ENCODE peak calls at places on chromosomes 11 and 22, in eight cellular contexts. L is HFF-Myc; B is NCI-H2081; Z is occipital lobe; H is activated CD8-positive, alpha-beta T cell treated with anti-CD3 and anti-CD28 coated beads for 36 hours; T is HTR-8/SVneo; U is stimulated activated CD8-positive, alpha-beta memory T cell treated with anti-CD3 and anti-CD28 coated beads, Interleukin-7, amount 100 ng/mL, for 1 hour; P is spleen. Y is an unnamed sample.

GRCh38 chr11:69380921-69381581 is 87.1 kb downstream of the MYEOV start:
- DNase-seq in L (no peak), B (no peak), Z (no peak), H (no peak), T (no peak), U (no peak), P (peak; percentile 57), Y (peak; percentile 49)

GRCh38 chr11:119706029-119706428 is 23.0 kb downstream of the NECTIN1 start:
- DNase-seq in L (no peak), B (no peak), Z (no peak), H (no peak), T (no peak), U (no peak), P (no peak), Y (no peak)

GRCh38 chr22:43272301-43272700 is 70.9 kb downstream of the SCUBE1 start:
- DNase-seq in L (no peak), B (no peak), Z (no peak), H (no peak), T (no peak), U (no peak), P (no peak), Y (no peak)

GRCh38 chr11:62166371-62166770 is 23.6 kb upstream of the SCGB1D1 start:
- DNase-seq in L (no peak), B (no peak), Z (no peak), H (no peak), T (no peak), U (no peak), P (no peak), Y (no peak)

GRCh38 chr11:72446929-72447753 is 12.8 kb upstream of the CLPB start:
- DNase-seq in L (peak; percentile 42), B (peak; percentile 52), Z (no peak), H (no peak), T (peak; percentile 77), U (no peak), P (no peak), Y (no peak)

GRCh38 chr22:19820880-19821522 is 33.7 kb downstream of the GNB1L start:
- DNase-seq in L (no peak), B (no peak), Z (no peak), H (no peak), T (no peak), U (no peak), P (peak; percentile 75), Y (no peak)

GRCh38 chr11:8956860-8957259 is 7.4 kb downstream of the TMEM9B start:
- DNase-seq in L (no peak), B (no peak), Z (no peak), H (peak; percentile 22), T (no peak), U (no peak), P (no peak), Y (no peak)

GRCh38 chr11:59857444-59858434 is 8.5 kb downstream of the TCN1 start:
- DNase-seq in L (no peak), B (no peak), Z (no peak), H (peak; percentile 26), T (no peak), U (no peak), P (no peak), Y (no peak)

GRCh38 chr11:18671246-18671645 is 27.3 kb upstream of the TMEM86A start:
- DNase-seq in L (no peak), B (no peak), Z (no peak), H (peak; percentile 55), T (no peak), U (no peak), P (no peak), Y (no peak)

GRCh38 chr11:24664399-24664798 is 167.5 kb downstream of the LUZP2 start:
- DNase-seq in L (no peak), B (no peak), Z (no peak), H (no peak), T (no peak), U (no peak), P (no peak), Y (no peak)

GRCh38 chr11:132910016-132910760 is 622.1 kb downstream of the OPCML start:
- DNase-seq in L (no peak), B (no peak), Z (peak; percentile 16), H (no peak), T (no peak), U (no peak), P (no peak), Y (no peak)

GRCh38 chr11:61691378-61692156 is 11.4 kb downstream of the DAGLA start:
- DNase-seq in L (no peak), B (peak; percentile 87), Z (no peak), H (no peak), T (no peak), U (no peak), P (no peak), Y (no peak)

GRCh38 chr11:47966621-47967020 is 13.7 kb upstream of the PTPRJ start:
- DNase-seq in L (no peak), B (no peak), Z (no peak), H (no peak), T (no peak), U (no peak), P (no peak), Y (no peak)

GRCh38 chr11:106691807-106692365 is 326.4 kb downstream of the GUCY1A2 start:
- DNase-seq in L (no peak), B (no peak), Z (no peak), H (no peak), T (no peak), U (no peak), P (no peak), Y (no peak)

GRCh38 chr22:39128508-39128907 is 24.0 kb downstream of the CBX7 start:
- DNase-seq in L (no peak), B (no peak), Z (no peak), H (peak; percentile 21), T (no peak), U (no peak), P (peak; percentile 56), Y (no peak)

GRCh38 chr11:128208329-128209220 is 378.8 kb downstream of the ETS1 start:
- DNase-seq in L (peak; percentile 76), B (no peak), Z (no peak), H (peak; percentile 21), T (peak; percentile 14), U (no peak), P (no peak), Y (no peak)

GRCh38 chr11:45161252-45162063 is 15.0 kb downstream of the PRDM11 start:
- DNase-seq in L (no peak), B (no peak), Z (no peak), H (no peak), T (no peak), U (no peak), P (peak; percentile 72), Y (no peak)

GRCh38 chr11:63866211-63866610 is 27.3 kb downstream of the MARK2 start:
- DNase-seq in L (no peak), B (no peak), Z (no peak), H (peak; percentile 95), T (no peak), U (peak; percentile 36), P (no peak), Y (no peak)

GRCh38 chr22:40179535-40179934 is 1.8 kb downstream of the TNRC6B start:
- DNase-seq in L (no peak), B (no peak), Z (no peak), H (no peak), T (no peak), U (no peak), P (no peak), Y (no peak)

GRCh38 chr22:20076627-20077172 is 3.3 kb upstream of the DGCR8 start:
- DNase-seq in L (no peak), B (no peak), Z (no peak), H (no peak), T (no peak), U (no peak), P (peak; percentile 27), Y (no peak)

GRCh38 chr22:40480996-40481395 is 110.6 kb downstream of the SGSM3 start:
- DNase-seq in L (no peak), B (no peak), Z (no peak), H (no peak), T (no peak), U (no peak), P (no peak), Y (no peak)

GRCh38 chr11:2735053-2735589 is 35.3 kb upstream of the KCNQ1OT1 start:
- DNase-seq in L (no peak), B (no peak), Z (no peak), H (no peak), T (no peak), U (no peak), P (no peak), Y (no peak)

GRCh38 chr11:132278801-132279574 is 908.6 kb downstream of the NTM start:
- DNase-seq in L (peak; percentile 2), B (peak; percentile 45), Z (no peak), H (no peak), T (no peak), U (no peak), P (no peak), Y (no peak)

GRCh38 chr11:128956401-128957203 is 13.9 kb upstream of the TP53AIP1 start:
- DNase-seq in L (peak; percentile 59), B (peak; percentile 79), Z (no peak), H (peak; percentile 21), T (peak; percentile 53), U (no peak), P (no peak), Y (no peak)

GRCh38 chr11:121391914-121392313 is 60.2 kb upstream of the SORL1 start:
- DNase-seq in L (no peak), B (no peak), Z (no peak), H (no peak), T (no peak), U (no peak), P (no peak), Y (no peak)

GRCh38 chr11:10498426-10499250 is 42.3 kb downstream of the RNF141 start:
- DNase-seq in L (no peak), B (no peak), Z (no peak), H (no peak), T (no peak), U (no peak), P (no peak), Y (no peak)